ENCODE peak calls at places on chromosomes 16 and 17, in seven cellular contexts. One of them, this sample, is unnamed.

GRCh38 chr17:2337811-2338657 is 733 bp downstream of the SGSM2 start:
- DNase-seq in H9: peak
- DNase-seq in H1: peak
- DNase-seq in mesenchymal stem cell: peak
- DNase-seq in trophoblast cell: peak
- DNase-seq in mesendoderm: peak
- DNase-seq in IMR-90: peak
- DNase-seq in this sample: peak

GRCh38 chr16:22366371-22366770 is 8.0 kb downstream of the CDR2 start:
- DNase-seq in trophoblast cell: no peak
- DNase-seq in H1: no peak
- DNase-seq in mesendoderm: no peak
- DNase-seq in IMR-90: no peak
- DNase-seq in H9: no peak
- DNase-seq in mesenchymal stem cell: no peak
- DNase-seq in this sample: no peak

GRCh38 chr16:54647731-54648221 is 282.9 kb upstream of the IRX5 start:
- DNase-seq in mesendoderm: no peak
- DNase-seq in H1: no peak
- DNase-seq in IMR-90: no peak
- DNase-seq in mesenchymal stem cell: no peak
- DNase-seq in H9: no peak
- DNase-seq in trophoblast cell: no peak
- DNase-seq in this sample: no peak

GRCh38 chr17:43791589-43791988 is 11.4 kb downstream of the CFAP97D1 start:
- DNase-seq in mesenchymal stem cell: peak
- DNase-seq in H9: peak
- DNase-seq in H1: no peak
- DNase-seq in IMR-90: peak
- DNase-seq in mesendoderm: peak
- DNase-seq in trophoblast cell: peak
- DNase-seq in this sample: no peak

GRCh38 chr16:2751577-2752034 is 832 bp upstream of the SRRM2 start:
- DNase-seq in IMR-90: no peak
- DNase-seq in H9: peak
- DNase-seq in trophoblast cell: no peak
- DNase-seq in mesenchymal stem cell: no peak
- DNase-seq in H1: no peak
- DNase-seq in mesendoderm: peak
- DNase-seq in this sample: no peak

GRCh38 chr16:2482181-2483107 is 7.5 kb downstream of the TBC1D24 start:
- DNase-seq in H1: no peak
- DNase-seq in mesendoderm: no peak
- DNase-seq in IMR-90: peak
- DNase-seq in trophoblast cell: no peak
- DNase-seq in H9: no peak
- DNase-seq in mesenchymal stem cell: peak
- DNase-seq in this sample: no peak

GRCh38 chr16:81582655-81583441 is 138.2 kb downstream of the CMIP start:
- DNase-seq in IMR-90: no peak
- DNase-seq in mesendoderm: peak
- DNase-seq in trophoblast cell: peak
- DNase-seq in H9: no peak
- DNase-seq in mesenchymal stem cell: no peak
- DNase-seq in H1: no peak
- DNase-seq in this sample: no peak

GRCh38 chr16:30972872-30973271 is 12.1 kb upstream of the HSD3B7 start:
- DNase-seq in trophoblast cell: no peak
- DNase-seq in IMR-90: peak
- DNase-seq in mesenchymal stem cell: peak
- DNase-seq in H9: no peak
- DNase-seq in mesendoderm: peak
- DNase-seq in H1: no peak
- DNase-seq in this sample: no peak

GRCh38 chr16:19236561-19236960 is 49.0 kb upstream of the CLEC19A start:
- DNase-seq in H1: no peak
- DNase-seq in IMR-90: no peak
- DNase-seq in mesendoderm: no peak
- DNase-seq in H9: no peak
- DNase-seq in trophoblast cell: peak
- DNase-seq in mesenchymal stem cell: no peak
- DNase-seq in this sample: no peak

GRCh38 chr17:56514899-56515298 is 78.6 kb upstream of the NOG start:
- DNase-seq in mesenchymal stem cell: no peak
- DNase-seq in H9: no peak
- DNase-seq in H1: no peak
- DNase-seq in trophoblast cell: peak
- DNase-seq in mesendoderm: no peak
- DNase-seq in IMR-90: no peak
- DNase-seq in this sample: no peak

GRCh38 chr17:39826334-39826733 is 37.8 kb downstream of the IKZF3 start:
- DNase-seq in H9: no peak
- DNase-seq in mesenchymal stem cell: no peak
- DNase-seq in H1: no peak
- DNase-seq in trophoblast cell: no peak
- DNase-seq in mesendoderm: no peak
- DNase-seq in IMR-90: no peak
- DNase-seq in this sample: no peak

GRCh38 chr17:31588034-31588433 is 196.6 kb downstream of the RAB11FIP4 start:
- DNase-seq in H1: no peak
- DNase-seq in IMR-90: no peak
- DNase-seq in mesenchymal stem cell: no peak
- DNase-seq in mesendoderm: no peak
- DNase-seq in trophoblast cell: peak
- DNase-seq in H9: no peak
- DNase-seq in this sample: no peak

GRCh38 chr16:23955088-23955487 is 119.3 kb downstream of the PRKCB start:
- DNase-seq in IMR-90: no peak
- DNase-seq in trophoblast cell: no peak
- DNase-seq in H9: no peak
- DNase-seq in H1: no peak
- DNase-seq in mesenchymal stem cell: no peak
- DNase-seq in mesendoderm: no peak
- DNase-seq in this sample: no peak

GRCh38 chr17:47279062-47279801 is 25.6 kb downstream of the ITGB3 start:
- DNase-seq in H9: no peak
- DNase-seq in IMR-90: peak
- DNase-seq in mesenchymal stem cell: peak
- DNase-seq in H1: no peak
- DNase-seq in mesendoderm: peak
- DNase-seq in trophoblast cell: peak
- DNase-seq in this sample: no peak

GRCh38 chr16:68406458-68407041 is 41.8 kb downstream of the SMPD3 start:
- DNase-seq in H1: no peak
- DNase-seq in mesendoderm: no peak
- DNase-seq in H9: no peak
- DNase-seq in mesenchymal stem cell: peak
- DNase-seq in trophoblast cell: peak
- DNase-seq in IMR-90: peak
- DNase-seq in this sample: no peak

GRCh38 chr17:31195305-31195704 is 100.5 kb downstream of the NF1 start:
- DNase-seq in IMR-90: no peak
- DNase-seq in H9: no peak
- DNase-seq in H1: no peak
- DNase-seq in mesendoderm: no peak
- DNase-seq in mesenchymal stem cell: no peak
- DNase-seq in trophoblast cell: no peak
- DNase-seq in this sample: no peak

GRCh38 chr17:62910277-62910676 is 55.8 kb upstream of the TANC2 start:
- DNase-seq in H1: no peak
- DNase-seq in H9: no peak
- DNase-seq in mesenchymal stem cell: no peak
- DNase-seq in trophoblast cell: no peak
- DNase-seq in IMR-90: no peak
- DNase-seq in mesendoderm: no peak
- DNase-seq in this sample: peak

GRCh38 chr16:86261379-86261778 is 248.9 kb upstream of the FOXF1 start:
- DNase-seq in trophoblast cell: no peak
- DNase-seq in mesenchymal stem cell: peak
- DNase-seq in H9: peak
- DNase-seq in mesendoderm: no peak
- DNase-seq in IMR-90: peak
- DNase-seq in H1: no peak
- DNase-seq in this sample: no peak

GRCh38 chr16:3822366-3823045 is 58.0 kb downstream of the CREBBP start:
- DNase-seq in mesendoderm: no peak
- DNase-seq in trophoblast cell: peak
- DNase-seq in H1: no peak
- DNase-seq in H9: no peak
- DNase-seq in mesenchymal stem cell: no peak
- DNase-seq in IMR-90: peak
- DNase-seq in this sample: no peak

GRCh38 chr17:75931062-75931461 is 9.8 kb downstream of the FBF1 start:
- DNase-seq in trophoblast cell: no peak
- DNase-seq in H1: no peak
- DNase-seq in mesenchymal stem cell: no peak
- DNase-seq in mesendoderm: peak
- DNase-seq in H9: no peak
- DNase-seq in IMR-90: no peak
- DNase-seq in this sample: no peak

GRCh38 chr16:56477096-56477878 is 25.9 kb downstream of the OGFOD1 start:
- DNase-seq in H1: no peak
- DNase-seq in mesendoderm: peak
- DNase-seq in trophoblast cell: peak
- DNase-seq in mesenchymal stem cell: peak
- DNase-seq in IMR-90: peak
- DNase-seq in H9: no peak
- DNase-seq in this sample: no peak

GRCh38 chr17:9141423-9141753 is 120.1 kb downstream of the NTN1 start:
- DNase-seq in H9: no peak
- DNase-seq in mesenchymal stem cell: no peak
- DNase-seq in H1: no peak
- DNase-seq in IMR-90: no peak
- DNase-seq in mesendoderm: no peak
- DNase-seq in trophoblast cell: no peak
- DNase-seq in this sample: no peak

GRCh38 chr16:1777375-1778199 is 4.7 kb upstream of the MRPS34 start:
- DNase-seq in mesenchymal stem cell: no peak
- DNase-seq in H1: no peak
- DNase-seq in mesendoderm: no peak
- DNase-seq in H9: no peak
- DNase-seq in IMR-90: no peak
- DNase-seq in trophoblast cell: no peak
- DNase-seq in this sample: no peak

GRCh38 chr17:14808425-14808824 is 456.7 kb downstream of the PMP22 start:
- DNase-seq in H1: no peak
- DNase-seq in mesendoderm: no peak
- DNase-seq in mesenchymal stem cell: no peak
- DNase-seq in trophoblast cell: no peak
- DNase-seq in H9: no peak
- DNase-seq in IMR-90: no peak
- DNase-seq in this sample: no peak

GRCh38 chr16:79150128-79150527 is 450.4 kb downstream of the MAF start:
- DNase-seq in IMR-90: no peak
- DNase-seq in H9: no peak
- DNase-seq in H1: no peak
- DNase-seq in mesenchymal stem cell: no peak
- DNase-seq in trophoblast cell: peak
- DNase-seq in mesendoderm: no peak
- DNase-seq in this sample: no peak

DNA sequence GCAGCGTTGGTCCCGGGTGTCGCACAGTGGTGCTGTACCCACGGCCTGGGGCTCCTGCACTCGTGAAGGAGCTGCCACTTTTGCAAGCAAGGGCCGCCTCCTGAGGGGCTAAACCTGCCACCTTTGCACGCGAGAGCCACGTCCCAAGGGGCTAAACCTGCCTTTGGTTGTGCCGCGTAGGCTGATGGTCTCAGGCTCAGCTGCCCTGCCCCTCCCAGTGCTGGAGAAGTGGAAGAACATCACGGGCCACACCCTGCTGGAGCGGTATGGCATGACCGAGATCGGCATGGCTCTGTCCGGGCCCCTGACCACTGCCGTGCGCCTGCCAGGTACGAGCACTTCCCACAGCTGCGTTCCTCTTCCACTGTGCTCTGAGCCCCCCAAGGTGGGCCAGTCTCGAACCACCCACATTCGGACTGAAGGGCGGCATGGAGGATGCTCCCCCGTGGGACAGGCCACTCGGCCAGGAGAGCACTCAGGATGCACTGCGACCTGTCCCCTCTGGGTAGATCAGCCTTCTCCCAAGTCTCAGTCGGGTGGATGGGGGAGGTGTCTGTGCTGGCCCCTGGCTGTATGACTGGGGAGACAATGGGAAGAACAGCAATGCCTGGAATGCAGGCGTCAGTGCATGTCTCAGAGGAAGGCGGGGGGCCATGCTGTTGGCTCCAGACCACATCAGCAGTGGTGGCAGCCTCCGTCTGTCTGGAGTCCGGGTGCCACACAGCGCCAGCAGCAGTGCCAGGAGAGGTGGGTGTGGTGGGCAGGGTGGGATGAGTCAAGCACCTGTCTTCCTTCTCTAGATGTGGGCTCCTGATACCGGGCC is 20.7 kb downstream of the ACSF3 start:
- DNase-seq in H1: no peak
- DNase-seq in trophoblast cell: no peak
- DNase-seq in H9: peak
- DNase-seq in mesenchymal stem cell: no peak
- DNase-seq in IMR-90: no peak
- DNase-seq in mesendoderm: peak
- DNase-seq in this sample: peak
- H2BK5ac ChIP-seq in H1: peak
- H2BK5ac ChIP-seq in trophoblast cell: peak
- H2BK5ac ChIP-seq in H9: no peak
- H2BK5ac ChIP-seq in mesenchymal stem cell: no peak
- H2BK5ac ChIP-seq in IMR-90: no peak
- H2BK5ac ChIP-seq in mesendoderm: no peak
- H2BK5ac ChIP-seq in this sample: peak

DNA sequence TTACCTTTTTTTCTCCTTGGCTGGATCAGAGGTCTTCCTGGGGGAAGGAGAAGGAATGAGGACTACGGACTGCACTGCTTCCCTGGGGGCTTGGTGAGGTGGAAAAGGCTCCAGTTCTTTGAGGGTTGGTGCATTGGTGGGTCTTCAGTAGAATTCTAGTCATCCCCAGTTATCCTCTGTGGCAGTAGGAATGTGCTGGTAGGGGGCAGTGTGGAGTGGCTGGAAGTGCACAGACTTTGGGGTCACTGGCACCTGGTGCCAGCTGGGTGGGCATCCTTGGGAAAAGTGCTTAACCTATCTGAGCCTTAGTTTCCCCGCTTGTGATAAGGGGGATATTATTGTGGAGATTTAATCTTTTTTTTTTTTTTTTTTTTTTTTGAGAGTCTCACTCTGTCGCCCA is 6.3 kb downstream of the TAC4 start:
- DNase-seq in mesendoderm: no peak
- DNase-seq in H1: no peak
- DNase-seq in IMR-90: no peak
- DNase-seq in H9: no peak
- DNase-seq in trophoblast cell: no peak
- DNase-seq in mesenchymal stem cell: no peak
- DNase-seq in this sample: no peak
- H2BK5ac ChIP-seq in mesendoderm: no peak
- H2BK5ac ChIP-seq in H1: no peak
- H2BK5ac ChIP-seq in IMR-90: no peak
- H2BK5ac ChIP-seq in H9: no peak
- H2BK5ac ChIP-seq in trophoblast cell: no peak
- H2BK5ac ChIP-seq in mesenchymal stem cell: no peak
- H2BK5ac ChIP-seq in this sample: no peak

GRCh38 chr16:57555831-57556230 is 13.4 kb downstream of the ADGRG5 start:
- DNase-seq in H1: no peak
- DNase-seq in mesenchymal stem cell: no peak
- DNase-seq in H9: no peak
- DNase-seq in trophoblast cell: no peak
- DNase-seq in mesendoderm: no peak
- DNase-seq in IMR-90: no peak
- DNase-seq in this sample: no peak
- H2BK5ac ChIP-seq in H1: no peak
- H2BK5ac ChIP-seq in mesenchymal stem cell: no peak
- H2BK5ac ChIP-seq in H9: no peak
- H2BK5ac ChIP-seq in trophoblast cell: no peak
- H2BK5ac ChIP-seq in mesendoderm: no peak
- H2BK5ac ChIP-seq in IMR-90: no peak
- H2BK5ac ChIP-seq in this sample: no peak

GRCh38 chr16:297832-298231 is 14.9 kb downstream of the PDIA2 start:
- DNase-seq in H1: no peak
- DNase-seq in trophoblast cell: no peak
- DNase-seq in mesenchymal stem cell: no peak
- DNase-seq in H9: no peak
- DNase-seq in mesendoderm: no peak
- DNase-seq in IMR-90: no peak
- DNase-seq in this sample: no peak
- H2BK5ac ChIP-seq in H1: no peak
- H2BK5ac ChIP-seq in trophoblast cell: no peak
- H2BK5ac ChIP-seq in mesenchymal stem cell: no peak
- H2BK5ac ChIP-seq in H9: no peak
- H2BK5ac ChIP-seq in mesendoderm: no peak
- H2BK5ac ChIP-seq in IMR-90: no peak
- H2BK5ac ChIP-seq in this sample: no peak